ENCODE peak calls at places on chromosomes 2 and 18, in six cellular contexts. F, Y, T, N, D and B are unnamed samples.

GRCh38 chr18:43078485-43079092 is 36.9 kb downstream of the RIT2 start:
- DNase-seq in F (peak), Y (no peak), T (no peak), N (no peak), D (no peak), B (no peak)

GRCh38 chr18:35378206-35378795 is 1.2 kb upstream of the ZNF396 start:
- DNase-seq in F (no peak), N (peak), D (no peak), T (no peak), Y (no peak), B (no peak)

GRCh38 chr2:64770781-64771334 is 117.1 kb upstream of the SERTAD2 start:
- DNase-seq in F (no peak), D (no peak), T (peak), N (no peak), Y (no peak), B (no peak)

GRCh38 chr2:158098171-158098570 is 3.5 kb upstream of the UPP2 start:
- DNase-seq in T (no peak), F (no peak), N (no peak), Y (no peak), D (no peak), B (no peak)

GRCh38 chr18:58865714-58866113 is 1.0 kb downstream of the ZNF532 start:
- DNase-seq in N (no peak), Y (no peak), D (no peak), T (no peak), F (no peak), B (no peak)

GRCh38 chr2:169767243-169767888 is 31.3 kb upstream of the SSB start:
- DNase-seq in F (peak), D (no peak), N (peak), Y (no peak), T (peak), B (peak)

GRCh38 chr18:79383388-79384056 is 12.2 kb upstream of the NFATC1 start:
- DNase-seq in T (no peak), F (peak), Y (no peak), N (no peak), D (no peak), B (no peak)

GRCh38 chr2:77977486-77978063 is 455.4 kb upstream of the LRRTM4 start:
- DNase-seq in T (peak), Y (no peak), D (no peak), F (no peak), N (no peak), B (no peak)

GRCh38 chr2:181752301-181752700 is 72.0 kb upstream of the NEUROD1 start:
- DNase-seq in F (no peak), Y (no peak), N (no peak), D (no peak), T (no peak), B (peak)

GRCh38 chr2:67313536-67313935 is 83.6 kb upstream of the ETAA1 start:
- DNase-seq in N (no peak), Y (no peak), T (no peak), D (no peak), F (no peak), B (no peak)

GRCh38 chr2:240240017-240240416 is 99.6 kb upstream of the OTOS start:
- DNase-seq in N (no peak), F (no peak), D (no peak), T (no peak), Y (no peak), B (no peak)

GRCh38 chr2:236887519-236887918 is 198.2 kb upstream of the COPS8 start:
- DNase-seq in N (no peak), T (no peak), F (no peak), Y (no peak), D (no peak), B (no peak)

GRCh38 chr2:62531594-62531993 is 25.6 kb upstream of the TMEM17 start:
- DNase-seq in N (no peak), D (no peak), T (no peak), F (no peak), Y (no peak), B (no peak)

GRCh38 chr2:48600204-48600813 is 17.3 kb upstream of the GTF2A1L start:
- DNase-seq in F (peak), T (peak), Y (no peak), N (peak), D (no peak), B (peak)

GRCh38 chr2:23617167-23617787 is 232.3 kb downstream of the KLHL29 start:
- DNase-seq in F (no peak), Y (no peak), D (no peak), T (peak), N (no peak), B (no peak)

GRCh38 chr2:152519581-152519952 is 184.6 kb downstream of the FMNL2 start:
- DNase-seq in N (no peak), T (no peak), Y (no peak), D (no peak), F (no peak), B (no peak)

GRCh38 chr2:88919087-88919738 is 227.7 kb downstream of the RPIA start:
- DNase-seq in T (peak), Y (no peak), D (no peak), N (no peak), F (peak), B (peak)

GRCh38 chr18:21830533-21830932 is 89.9 kb downstream of the MIB1 start:
- DNase-seq in T (no peak), N (no peak), Y (no peak), F (no peak), D (no peak), B (no peak)

GRCh38 chr18:21826641-21827302 is 86.2 kb downstream of the MIB1 start:
- DNase-seq in Y (no peak), T (no peak), F (peak), D (no peak), N (no peak), B (no peak)

GRCh38 chr18:21831413-21831831 is 90.8 kb downstream of the MIB1 start:
- DNase-seq in D (no peak), F (no peak), Y (no peak), N (no peak), T (no peak), B (no peak)

GRCh38 chr18:21823848-21824247 is 83.3 kb downstream of the MIB1 start:
- DNase-seq in N (no peak), D (no peak), F (no peak), Y (no peak), T (no peak), B (no peak)

DNA sequence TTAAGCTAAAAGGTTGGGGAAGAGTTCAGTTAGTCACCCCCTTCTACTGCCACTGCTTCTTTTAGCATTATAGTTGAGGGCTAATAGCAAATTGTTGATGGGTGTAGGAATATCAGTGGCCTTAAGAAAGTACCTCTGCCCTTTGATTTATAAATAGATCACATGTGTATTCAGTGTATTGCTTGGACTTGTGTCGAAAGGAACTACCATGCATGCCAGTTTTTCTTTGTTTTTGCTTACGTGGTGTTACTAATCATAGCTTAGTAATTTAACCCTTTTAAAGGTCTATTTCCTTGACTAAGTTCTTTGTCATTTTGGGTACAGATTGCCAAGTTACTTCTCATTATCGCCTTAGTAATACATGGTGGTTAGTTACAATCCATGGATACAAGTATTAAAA is 85.6 kb downstream of the MIB1 start:
- DNase-seq in N (no peak), D (no peak), Y (no peak), F (no peak), T (no peak), B (no peak)
- H3K4me3 ChIP-seq in N (no peak), D (no peak), Y (no peak), F (no peak), T (no peak), B (no peak)

GRCh38 chr2:98778153-98778552 is 47.2 kb upstream of the MGAT4A start:
- DNase-seq in T (no peak), N (no peak), D (no peak), F (no peak), Y (no peak), B (no peak)
- TF ChIP-seq GABPA in T (no peak), N (no peak), D (no peak), F (no peak), Y (no peak), B (no peak)

GRCh38 chr2:100192825-100193224 is 50.4 kb upstream of the AFF3 start:
- DNase-seq in N (no peak), D (no peak), T (no peak), F (no peak), Y (no peak), B (no peak)

GRCh38 chr2:100194951-100195350 is 52.6 kb upstream of the AFF3 start:
- DNase-seq in N (no peak), F (no peak), Y (no peak), T (no peak), D (no peak), B (no peak)

GRCh38 chr2:100195942-100196341 is 53.6 kb upstream of the AFF3 start:
- DNase-seq in F (no peak), Y (no peak), N (no peak), D (no peak), T (no peak), B (no peak)

GRCh38 chr2:100192300-100192699 is 49.9 kb upstream of the AFF3 start:
- DNase-seq in N (no peak), Y (no peak), T (no peak), F (no peak), D (no peak), B (no peak)

GRCh38 chr2:100193334-100193733 is 50.9 kb upstream of the AFF3 start:
- DNase-seq in F (no peak), N (no peak), T (no peak), D (no peak), Y (no peak), B (no peak)
- H3K4me3 ChIP-seq in F (no peak), N (no peak), T (no peak), D (no peak), Y (no peak), B (no peak)

GRCh38 chr2:84959045-84959493 is 11.9 kb upstream of the KCMF1 start:
- DNase-seq in N (peak), F (no peak), T (no peak), Y (no peak), D (no peak), B (no peak)

GRCh38 chr2:84960157-84960506 is 10.8 kb upstream of the KCMF1 start:
- DNase-seq in F (no peak), T (no peak), N (no peak), Y (no peak), D (no peak), B (no peak)

GRCh38 chr2:84959494-84960156 is 11.3 kb upstream of the KCMF1 start:
- DNase-seq in Y (no peak), N (no peak), D (peak), F (no peak), T (no peak), B (no peak)

GRCh38 chr2:84957771-84958134 is 13.2 kb upstream of the KCMF1 start:
- DNase-seq in F (no peak), Y (no peak), D (no peak), T (no peak), N (no peak), B (no peak)

DNA sequence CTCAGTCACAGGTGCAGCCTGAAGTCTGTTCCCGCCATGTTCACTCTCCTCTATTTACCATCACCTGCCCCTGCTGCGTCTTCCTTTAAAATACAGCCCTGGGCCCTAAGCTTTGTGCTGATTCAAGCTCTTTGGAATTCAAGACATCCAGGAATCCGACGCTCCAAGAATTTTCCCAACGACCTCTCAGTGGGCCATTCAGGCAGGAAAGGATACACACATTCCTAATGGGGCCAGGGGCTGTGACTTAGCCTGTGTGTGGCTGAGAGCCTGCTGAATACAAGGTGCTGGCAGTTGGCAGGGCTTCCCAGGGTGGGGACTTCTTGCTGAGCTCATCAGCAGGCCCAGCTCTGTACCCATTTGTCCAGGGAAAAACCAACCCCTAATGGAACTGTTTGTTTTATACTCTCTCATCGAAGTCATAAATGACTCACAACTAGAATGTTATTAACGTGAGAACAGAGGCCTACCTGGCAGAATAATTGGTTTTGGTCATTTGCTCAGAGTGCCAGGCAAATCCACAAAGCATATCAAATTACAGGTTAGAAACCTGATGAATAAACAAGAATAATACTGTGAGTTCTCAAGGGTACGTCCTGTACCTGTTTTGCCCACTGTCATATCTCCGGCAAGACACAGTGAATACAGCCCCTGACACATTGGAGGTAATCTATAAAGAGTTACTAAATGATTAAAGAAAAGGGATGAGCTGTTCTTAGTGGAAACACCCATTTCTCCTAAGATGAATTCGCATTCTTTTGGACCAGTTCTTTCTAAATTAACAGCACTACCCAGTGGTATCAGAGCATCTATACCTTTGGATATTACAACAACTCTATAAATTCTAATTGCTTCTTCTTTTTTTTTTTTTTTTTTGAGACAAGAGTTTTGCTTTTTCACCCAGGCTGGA is 12.6 kb upstream of the KCMF1 start:
- DNase-seq in T (no peak), N (no peak), F (no peak), D (peak), Y (no peak), B (peak)
- TF ChIP-seq GABPA in T (no peak), N (no peak), F (no peak), D (no peak), Y (no peak), B (no peak)

GRCh38 chr2:28515176-28515751 is 19.4 kb downstream of the PLB1 start:
- DNase-seq in F (no peak), T (no peak), N (no peak), D (no peak), Y (no peak), B (no peak)

GRCh38 chr2:28516430-28516829 is 20.6 kb downstream of the PLB1 start:
- DNase-seq in F (no peak), D (no peak), Y (no peak), T (no peak), N (no peak), B (no peak)

GRCh38 chr2:28513097-28513496 is 17.2 kb downstream of the PLB1 start:
- DNase-seq in D (no peak), N (no peak), Y (no peak), T (no peak), F (peak), B (no peak)

GRCh38 chr2:28512607-28512965 is 16.7 kb downstream of the PLB1 start:
- DNase-seq in D (no peak), Y (no peak), T (no peak), F (no peak), N (no peak), B (no peak)

DNA sequence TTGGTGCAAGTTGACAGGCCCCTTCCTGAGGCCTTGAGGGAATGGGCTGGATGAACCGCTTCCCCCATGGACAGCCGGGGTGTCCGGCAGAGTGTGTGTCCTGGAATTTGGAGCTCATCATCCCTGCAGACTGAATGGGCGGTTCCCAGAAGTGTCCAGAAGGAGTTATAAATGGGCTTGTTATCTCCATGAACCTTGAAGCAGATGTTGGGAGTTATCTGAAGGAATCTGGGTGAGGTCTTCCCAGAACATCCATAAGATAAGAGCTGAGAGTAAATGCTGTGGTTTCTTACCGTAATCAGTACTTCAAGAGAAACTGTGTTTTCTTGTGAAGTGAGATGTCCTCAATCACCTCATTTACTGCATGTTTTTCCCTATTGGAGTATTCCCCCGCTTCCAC is 21.1 kb downstream of the PLB1 start:
- DNase-seq in F (no peak), T (peak), Y (no peak), N (no peak), D (no peak), B (no peak)
- H3K4me3 ChIP-seq in F (no peak), T (no peak), Y (no peak), N (no peak), D (no peak), B (no peak)

GRCh38 chr18:68764016-68764415 is 33.9 kb upstream of the CCDC102B start:
- DNase-seq in D (no peak), Y (no peak), T (no peak), N (no peak), F (no peak), B (no peak)

GRCh38 chr18:68772268-68772667 is 25.6 kb upstream of the CCDC102B start:
- DNase-seq in D (no peak), N (no peak), T (no peak), F (no peak), Y (no peak), B (no peak)

GRCh38 chr18:68766433-68766832 is 31.4 kb upstream of the CCDC102B start:
- DNase-seq in T (no peak), N (no peak), D (no peak), F (no peak), Y (no peak), B (no peak)

GRCh38 chr18:68769423-68769822 is 28.5 kb upstream of the CCDC102B start:
- DNase-seq in Y (no peak), T (no peak), N (no peak), D (no peak), F (no peak), B (no peak)
- TF ChIP-seq GABPA in Y (no peak), T (no peak), N (no peak), D (no peak), F (no peak), B (no peak)